ENCODE peak calls at places on chromosome 1, in four cellular contexts. B is bronchial epithelial cell, G is H9, X is fibroblast of lung. L is an unnamed sample.

GRCh38 chr1:46131727-46132528 is 501 bp downstream of the PIK3R3 start:
- DNase-seq in G (no peak), X (peak), B (peak), L (peak)

GRCh38 chr1:16012590-16013219 is 5.1 kb downstream of the HSPB7 start:
- DNase-seq in G (peak), B (peak), X (peak), L (peak)

GRCh38 chr1:35264035-35264434 is 4.5 kb upstream of the ZMYM4 start:
- DNase-seq in B (no peak), G (no peak), X (no peak), L (no peak)

GRCh38 chr1:228035844-228036243 is 29.0 kb downstream of the WNT3A start:
- DNase-seq in G (peak), X (no peak), B (no peak), L (no peak)

GRCh38 chr1:244614113-244614836 is 38.7 kb upstream of the DESI2 start:
- DNase-seq in X (peak), B (peak), G (no peak), L (no peak)

GRCh38 chr1:204149635-204150565 is 1.9 kb downstream of the ETNK2 start:
- DNase-seq in B (no peak), G (no peak), X (no peak), L (no peak)

GRCh38 chr1:76640092-76640491 is 227.2 kb upstream of the ST6GALNAC5 start:
- DNase-seq in B (peak), X (peak), G (no peak), L (peak)

GRCh38 chr1:240310226-240310925 is 218.7 kb downstream of the FMN2 start:
- DNase-seq in B (peak), X (peak), G (no peak), L (peak)

GRCh38 chr1:205446828-205447227 is 9.0 kb downstream of the BLACAT1 start:
- DNase-seq in G (no peak), X (no peak), B (no peak), L (no peak)

L was measured in EH.